ENCODE peak calls at places on chromosomes 11 and 22, in five cellular contexts. H, A, R, W and T are unnamed samples.

GRCh38 chr11:2092956-2093412 is 46.2 kb downstream of the IGF2 start:
- DNase-seq in A (peak), W (peak), R (peak), H (no peak), T (peak)

GRCh38 chr11:130874955-130875531 is 41.2 kb downstream of the SNX19 start:
- DNase-seq in H (no peak), R (no peak), W (peak), A (no peak), T (no peak)

GRCh38 chr11:28108909-28109308 is 721 bp downstream of the METTL15 start:
- DNase-seq in W (no peak), R (no peak), A (no peak), H (no peak), T (no peak)

GRCh38 chr11:71998649-71999310 is at the start of gene IL18BP:
- DNase-seq in A (no peak), H (no peak), W (no peak), R (peak), T (no peak)

GRCh38 chr22:38873469-38874411 is 1.7 kb upstream of the CBX6 start:
- DNase-seq in R (peak), H (no peak), W (no peak), A (peak), T (peak)

GRCh38 chr11:36258730-36259360 is 30.4 kb downstream of the COMMD9 start:
- DNase-seq in W (peak), A (peak), H (peak), R (no peak), T (peak)

GRCh38 chr22:23911318-23911980 is 17.3 kb downstream of the MIF start:
- DNase-seq in R (no peak), A (no peak), H (peak), W (no peak), T (no peak)

GRCh38 chr11:14242198-14242597 is 116.8 kb downstream of the RRAS2 start:
- DNase-seq in H (no peak), R (no peak), W (peak), A (no peak), T (no peak)

GRCh38 chr22:36201630-36202312 is at the start of gene APOL4:
- DNase-seq in R (no peak), H (peak), A (no peak), W (no peak), T (no peak)

GRCh38 chr11:128835741-128836410 is 31.2 kb downstream of the KCNJ1 start:
- DNase-seq in R (no peak), H (peak), A (peak), W (no peak), T (no peak)